ENCODE peak calls at places on chromosomes 1 and 21, in five cellular contexts. V, G, F, I and N are unnamed samples.

GRCh38 chr1:54542120-54542961 is 5.7 kb upstream of the ACOT11 start:
- DNase-seq in V (peak; percentile 84), G (no peak), F (peak; percentile 89), I (peak; percentile 81), N (peak; percentile 95)

GRCh38 chr1:171740356-171740863 is 1.5 kb downstream of the VAMP4 start:
- DNase-seq in V (no peak), G (no peak), F (no peak), I (no peak), N (no peak)

GRCh38 chr1:87279201-87279860 is 49.3 kb upstream of the LMO4 start:
- DNase-seq in V (no peak), G (no peak), F (no peak), I (no peak), N (no peak)

GRCh38 chr21:46188226-46189212 is 4.3 kb upstream of the SPATC1L start:
- DNase-seq in V (no peak), G (peak; percentile 43), F (peak; percentile 43), I (no peak), N (peak; percentile 59)

GRCh38 chr1:44174630-44175029 is 33.2 kb upstream of the KLF18 start:
- DNase-seq in V (no peak), G (no peak), F (no peak), I (no peak), N (no peak)

GRCh38 chr1:53553734-53554509 is 94.7 kb downstream of the DMRTB1 start:
- DNase-seq in V (no peak), G (no peak), F (no peak), I (no peak), N (no peak)

GRCh38 chr1:229411434-229412055 is 22.3 kb downstream of the ACTA1 start:
- DNase-seq in V (no peak), G (no peak), F (no peak), I (no peak), N (no peak)

GRCh38 chr1:42966688-42967609 is 8.3 kb upstream of the SLC2A1 start:
- DNase-seq in V (no peak), G (peak; percentile 89), F (peak; percentile 87), I (peak; percentile 98), N (peak; percentile 99)

GRCh38 chr1:227764019-227764391 is 28.8 kb downstream of the SNAP47 start:
- DNase-seq in V (no peak), G (no peak), F (no peak), I (no peak), N (peak; percentile 78)

GRCh38 chr1:109630081-109630880 is 10.6 kb downstream of the AMPD2 start:
- DNase-seq in V (peak; percentile 63), G (no peak), F (no peak), I (no peak), N (no peak)

GRCh38 chr1:93143136-93143535 is 37.1 kb downstream of the TMED5 start:
- DNase-seq in V (no peak), G (no peak), F (no peak), I (no peak), N (peak; percentile 55)

GRCh38 chr21:23067672-23068071 is 2069.5 kb downstream of the NCAM2 start:
- DNase-seq in V (no peak), G (no peak), F (no peak), I (no peak), N (no peak)

GRCh38 chr1:52142220-52143153 is 598 bp downstream of the ZFYVE9 start:
- DNase-seq in V (peak; percentile 39), G (peak; percentile 30), F (peak; percentile 55), I (peak; percentile 50), N (peak; percentile 57)

GRCh38 chr21:39670741-39671140 is 58.0 kb downstream of the B3GALT5 start:
- DNase-seq in V (no peak), G (no peak), F (no peak), I (no peak), N (no peak)

GRCh38 chr1:173914366-173914871 is 2.7 kb downstream of the SERPINC1 start:
- DNase-seq in V (peak; percentile 73), G (no peak), F (peak; percentile 60), I (peak; percentile 76), N (peak; percentile 54)

GRCh38 chr1:42934541-42935312 is 23.9 kb downstream of the SLC2A1 start:
- DNase-seq in V (no peak), G (no peak), F (no peak), I (no peak), N (peak; percentile 15)

GRCh38 chr1:112698366-112699310 is 8.3 kb downstream of the RHOC start:
- DNase-seq in V (no peak), G (no peak), F (peak; percentile 98), I (peak; percentile 62), N (peak; percentile 34)

GRCh38 chr1:179178965-179179364 is 50.5 kb downstream of the ABL2 start:
- DNase-seq in V (no peak), G (peak; percentile 35), F (no peak), I (no peak), N (peak; percentile 45)

GRCh38 chr1:111856411-111857135 is 100.9 kb downstream of the DDX20 start:
- DNase-seq in V (no peak), G (no peak), F (no peak), I (no peak), N (no peak)

GRCh38 chr1:48470506-48470905 is 1.5 kb downstream of the SPATA6 start:
- DNase-seq in V (no peak), G (no peak), F (peak; percentile 35), I (no peak), N (peak; percentile 11)

GRCh38 chr1:54125671-54126070 is 27.1 kb downstream of the CDCP2 start:
- DNase-seq in V (no peak), G (no peak), F (peak; percentile 31), I (no peak), N (peak; percentile 45)